ENCODE peak calls at places on chromosomes 12 and 14, in six cellular contexts. Q is PC-3, Y is GM23248, W is fibroblast of lung, O is PC-9, U is IMR-90. K is an unnamed sample.

GRCh38 chr14:68458840-68459469 is 333.9 kb downstream of the ZFP36L1 start:
- DNase-seq in U (peak), Q (peak), W (peak), O (peak), Y (peak), K (peak)

GRCh38 chr14:80223696-80224465 is 12.6 kb upstream of the DIO2 start:
- DNase-seq in W (peak), U (no peak), Y (peak), O (no peak), Q (no peak), K (no peak)

GRCh38 chr14:66813636-66814035 is 305.7 kb downstream of the GPHN start:
- DNase-seq in W (no peak), Y (no peak), U (no peak), Q (no peak), O (no peak), K (no peak)

GRCh38 chr14:77027538-77028383 is 747 bp downstream of the IRF2BPL start:
- DNase-seq in O (peak), U (peak), W (peak), Q (peak), Y (peak), K (peak)

GRCh38 chr14:65069874-65070709 is 32.2 kb downstream of the MAX start:
- DNase-seq in Q (peak), W (no peak), Y (no peak), U (no peak), O (peak), K (no peak)

GRCh38 chr12:18400186-18400585 is 138.9 kb downstream of the PIK3C2G start:
- DNase-seq in Y (no peak), U (peak), O (no peak), Q (no peak), W (peak), K (no peak)

GRCh38 chr14:35653045-35653444 is 119.1 kb downstream of the INSM2 start:
- DNase-seq in Y (no peak), W (no peak), U (peak), Q (no peak), O (no peak), K (no peak)

GRCh38 chr12:65306603-65307501 is 28.4 kb downstream of the MSRB3 start:
- DNase-seq in U (peak), O (no peak), W (peak), Q (peak), Y (peak), K (no peak)

GRCh38 chr12:62785941-62786559 is 148.9 kb downstream of the PPM1H start:
- DNase-seq in Y (peak), U (peak), Q (peak), W (peak), O (peak), K (peak)

GRCh38 chr12:103880299-103881142 is 39.5 kb upstream of the NT5DC3 start:
- DNase-seq in W (no peak), U (no peak), Q (peak), Y (no peak), O (no peak), K (peak)
- H2AFZ ChIP-seq in W (no peak), U (no peak), Q (peak), Y (no peak), O (no peak), K (no peak)

GRCh38 chr14:70315942-70316341 is 43.5 kb downstream of the COX16 start:
- DNase-seq in Q (peak), O (no peak), W (no peak), U (no peak), Y (peak), K (no peak)
- H2AFZ ChIP-seq in Q (no peak), O (no peak), W (no peak), U (no peak), Y (no peak), K (no peak)

GRCh38 chr14:54719406-54719805 is 152.5 kb downstream of the SAMD4A start:
- DNase-seq in Q (no peak), U (no peak), Y (no peak), O (no peak), W (no peak), K (no peak)
- H2AFZ ChIP-seq in Q (no peak), U (no peak), Y (no peak), O (no peak), W (no peak), K (no peak)

GRCh38 chr12:126873701-126874100 is 1393.3 kb upstream of the TMEM132C start:
- DNase-seq in W (no peak), O (no peak), Q (no peak), U (no peak), Y (no peak), K (no peak)
- H2AFZ ChIP-seq in W (no peak), O (no peak), Q (no peak), U (no peak), Y (no peak), K (no peak)

DNA sequence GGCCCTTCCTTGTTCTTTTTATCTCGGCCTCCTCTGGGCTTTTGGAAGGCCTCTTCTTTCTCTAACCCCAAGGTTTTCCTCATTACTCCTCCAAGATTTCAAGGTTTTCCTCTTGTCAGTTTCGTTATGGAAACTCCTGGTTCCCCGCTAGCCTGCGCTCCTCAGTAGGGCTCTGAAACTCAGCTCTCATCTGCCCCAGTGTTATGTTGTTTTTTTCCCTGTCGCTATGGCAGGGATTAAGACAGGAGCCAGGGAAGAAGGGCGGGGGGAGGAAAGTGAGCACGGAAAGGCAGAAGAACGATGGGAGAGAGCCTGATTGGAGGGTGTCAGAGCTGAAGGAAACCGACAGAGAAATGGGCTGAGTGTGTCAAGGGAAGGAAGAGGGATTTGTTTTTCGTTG is 26.5 kb upstream of the JDP2 start:
- DNase-seq in U (peak), Y (peak), W (no peak), O (no peak), Q (no peak), K (peak)
- H2AFZ ChIP-seq in U (peak), Y (peak), W (peak), O (no peak), Q (no peak), K (peak)

GRCh38 chr14:73242274-73242960 is 5.1 kb downstream of the PAPLN start:
- DNase-seq in W (no peak), O (no peak), Q (no peak), Y (no peak), U (no peak), K (peak)
- H2AFZ ChIP-seq in W (peak), O (no peak), Q (no peak), Y (no peak), U (no peak), K (no peak)

DNA sequence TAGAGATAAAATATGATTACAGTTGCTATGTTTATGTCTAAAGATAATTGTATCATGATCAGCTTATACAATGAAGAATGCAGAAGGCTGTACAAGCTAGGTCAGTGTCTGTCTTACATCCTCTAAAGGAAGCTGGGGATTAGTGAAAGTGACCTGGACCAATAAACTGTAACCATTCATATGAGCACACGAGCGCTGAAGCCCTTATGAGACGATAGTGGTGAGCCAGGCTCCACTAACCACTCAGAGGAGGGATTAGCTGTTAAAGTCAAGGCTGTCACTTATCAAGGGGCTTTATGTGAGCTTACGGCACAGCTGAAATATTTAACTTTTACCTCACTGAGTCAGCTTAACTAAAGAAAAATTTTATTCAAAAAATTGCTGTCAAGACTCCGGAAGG is 30.3 kb downstream of the NDUFA12 start:
- DNase-seq in W (peak), U (peak), Y (no peak), O (no peak), Q (no peak), K (no peak)
- H2AFZ ChIP-seq in W (no peak), U (no peak), Y (no peak), O (no peak), Q (no peak), K (no peak)

GRCh38 chr12:89213139-89213538 is 139.2 kb downstream of the DUSP6 start:
- DNase-seq in W (no peak), U (no peak), Q (no peak), Y (no peak), O (no peak), K (no peak)

GRCh38 chr12:89208661-89209096 is 143.6 kb downstream of the DUSP6 start:
- DNase-seq in Y (peak), Q (no peak), O (no peak), W (no peak), U (peak), K (no peak)

GRCh38 chr12:89211456-89211855 is 140.8 kb downstream of the DUSP6 start:
- DNase-seq in Y (peak), Q (peak), O (no peak), W (peak), U (peak), K (no peak)

GRCh38 chr12:89212339-89212771 is 139.9 kb downstream of the DUSP6 start:
- DNase-seq in O (peak), U (no peak), Y (no peak), Q (peak), W (no peak), K (no peak)

DNA sequence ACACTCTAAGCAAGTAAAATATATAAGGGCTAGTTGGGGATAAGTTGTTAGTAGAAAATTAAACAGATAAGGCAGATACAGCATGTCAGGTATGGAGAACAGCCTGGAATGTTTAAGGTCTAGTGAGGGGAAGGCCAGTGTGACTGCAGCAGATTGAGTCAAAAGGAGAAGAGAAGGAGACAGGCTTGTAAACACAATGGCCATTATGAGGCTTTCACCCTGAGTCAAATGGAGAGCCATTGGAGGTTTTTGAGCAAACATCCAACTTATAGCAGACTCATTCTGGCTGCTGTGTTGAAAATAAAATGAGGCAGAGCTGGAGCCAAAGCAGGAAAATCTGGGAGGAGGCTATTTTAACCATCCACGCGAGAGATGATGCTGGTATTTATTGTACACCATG is 142.0 kb downstream of the DUSP6 start:
- DNase-seq in U (no peak), Y (peak), Q (no peak), O (no peak), W (no peak), K (no peak)
- H2AFZ ChIP-seq in U (no peak), Y (peak), Q (no peak), O (no peak), W (peak), K (peak)

DNA sequence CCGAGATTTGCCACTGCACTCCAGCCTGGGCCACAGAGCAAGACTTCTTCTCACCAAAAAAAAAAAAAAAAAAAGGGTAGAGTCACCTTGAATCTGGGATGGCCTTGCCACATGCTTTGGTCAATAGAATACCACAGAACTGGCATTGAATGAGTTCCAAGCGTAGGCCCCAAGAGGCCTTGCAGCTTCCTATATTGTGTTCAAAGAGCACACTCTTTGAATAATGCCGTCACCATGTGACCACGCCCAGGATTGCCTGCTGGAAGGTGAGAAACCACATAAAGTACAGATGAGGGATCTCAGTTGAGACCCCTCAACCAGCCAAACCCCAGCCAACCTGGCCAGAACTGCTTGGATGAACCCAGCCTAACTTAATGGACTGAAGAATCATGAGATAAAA is 239.2 kb upstream of the AMIGO2 start:
- DNase-seq in W (no peak), Y (no peak), U (no peak), Q (no peak), O (no peak), K (no peak)
- H2AFZ ChIP-seq in W (no peak), Y (no peak), U (no peak), Q (no peak), O (no peak), K (no peak)